ENCODE peak calls at places on chromosomes 5 and 9, in nine cellular contexts. O is psoas muscle, B is fibroblast of mammary gland, I is fibroblast of lung, C is tibial artery, V is NB4, H is MM.1S, L is Caco-2, Y is fibroblast of pulmonary artery. E is an unnamed sample.

GRCh38 chr9:109315889-109316640 is 4.8 kb downstream of the EPB41L4B start:
- DNase-seq in I (peak), H (no peak), V (no peak), L (no peak), B (peak), Y (peak), C (peak), O (peak), E (peak)

GRCh38 chr9:124342946-124343485 is 72.2 kb downstream of the PSMB7 start:
- DNase-seq in L (no peak), V (peak), Y (peak), C (peak), O (peak), B (peak), H (no peak), I (peak), E (peak)

GRCh38 chr9:129275626-129276247 is 97.7 kb upstream of the IER5L start:
- DNase-seq in Y (peak), B (no peak), I (no peak), L (peak), O (no peak), C (peak), V (no peak), H (no peak), E (no peak)

GRCh38 chr9:106872641-106873040 is 9.7 kb downstream of the ZNF462 start:
- DNase-seq in I (no peak), H (no peak), O (no peak), L (no peak), V (no peak), C (no peak), B (peak), Y (peak), E (no peak)

GRCh38 chr9:136387217-136387616 is 12.8 kb downstream of the SNAPC4 start:
- DNase-seq in I (no peak), O (no peak), H (no peak), C (no peak), B (no peak), Y (no peak), V (no peak), L (no peak), E (no peak)

GRCh38 chr5:39164529-39165402 is 54.6 kb downstream of the FYB1 start:
- DNase-seq in H (no peak), V (no peak), O (no peak), C (no peak), L (no peak), Y (no peak), B (no peak), I (no peak), E (no peak)

GRCh38 chr5:176822041-176822425 is 11.7 kb downstream of the UNC5A start:
- DNase-seq in L (no peak), V (no peak), C (no peak), Y (no peak), B (no peak), I (no peak), H (no peak), O (no peak), E (no peak)

GRCh38 chr5:83474170-83474796 is 2.7 kb downstream of the VCAN start:
- DNase-seq in L (peak), V (peak), H (peak), Y (peak), O (peak), B (peak), C (peak), I (peak), E (peak)

GRCh38 chr9:131116281-131117101 is 8.9 kb upstream of the NUP214 start:
- DNase-seq in I (no peak), O (no peak), B (no peak), L (no peak), H (no peak), Y (peak), C (no peak), V (no peak), E (no peak)

GRCh38 chr5:76165029-76165428 is 81.8 kb downstream of the SV2C start:
- DNase-seq in H (no peak), L (no peak), I (no peak), B (no peak), V (no peak), Y (no peak), O (no peak), C (no peak), E (no peak)

GRCh38 chr5:108727639-108728565 is 19.8 kb upstream of the FER start:
- DNase-seq in H (peak), O (peak), V (peak), L (peak), B (peak), I (peak), C (peak), Y (peak), E (peak)

GRCh38 chr5:59588922-59589321 is 304.6 kb downstream of the PDE4D start:
- DNase-seq in H (no peak), I (peak), O (no peak), L (no peak), C (no peak), Y (no peak), V (no peak), B (peak), E (peak)

GRCh38 chr5:6308683-6309082 is 69.7 kb downstream of the MED10 start:
- DNase-seq in V (no peak), H (no peak), I (no peak), O (no peak), Y (no peak), B (no peak), C (no peak), L (no peak), E (no peak)

GRCh38 chr9:131697097-131697496 is 42.8 kb downstream of the RAPGEF1 start:
- DNase-seq in Y (peak), H (no peak), L (no peak), O (peak), I (peak), B (peak), V (no peak), C (no peak), E (no peak)

GRCh38 chr9:91795500-91796241 is 154.4 kb downstream of the ROR2 start:
- DNase-seq in B (peak), V (peak), I (peak), C (no peak), Y (no peak), O (no peak), L (no peak), H (no peak), E (peak)

GRCh38 chr9:37908283-37908682 is 4.4 kb upstream of the SLC25A51 start:
- DNase-seq in B (no peak), I (no peak), Y (peak), O (no peak), C (no peak), L (no peak), H (no peak), V (no peak), E (no peak)

GRCh38 chr9:18331808-18332209 is 142.1 kb upstream of the ADAMTSL1 start:
- DNase-seq in I (peak), B (no peak), C (no peak), O (no peak), V (no peak), Y (peak), L (no peak), H (no peak), E (peak)

GRCh38 chr5:160651682-160652645 is 200.0 kb downstream of the ATP10B start:
- DNase-seq in V (no peak), Y (no peak), B (no peak), O (no peak), C (no peak), I (no peak), L (no peak), H (no peak), E (no peak)

GRCh38 chr9:111559000-111559610 is 34.1 kb downstream of the ZNF483 start:
- DNase-seq in B (peak), C (no peak), H (no peak), Y (peak), O (no peak), L (no peak), I (peak), V (no peak), E (peak)

GRCh38 chr9:129483467-129484324 is 137.2 kb downstream of the C9orf50 start:
- DNase-seq in B (peak), I (peak), O (peak), C (peak), L (peak), Y (peak), V (peak), H (no peak), E (peak)

GRCh38 chr5:16899171-16899570 is 36.9 kb downstream of the MYO10 start:
- DNase-seq in Y (no peak), H (no peak), I (no peak), O (no peak), C (no peak), V (no peak), B (no peak), L (peak), E (no peak)

GRCh38 chr5:15880201-15880600 is 299.4 kb downstream of the MARCHF11 start:
- DNase-seq in B (no peak), Y (no peak), I (no peak), O (no peak), L (no peak), H (peak), C (no peak), V (no peak), E (no peak)

DNA sequence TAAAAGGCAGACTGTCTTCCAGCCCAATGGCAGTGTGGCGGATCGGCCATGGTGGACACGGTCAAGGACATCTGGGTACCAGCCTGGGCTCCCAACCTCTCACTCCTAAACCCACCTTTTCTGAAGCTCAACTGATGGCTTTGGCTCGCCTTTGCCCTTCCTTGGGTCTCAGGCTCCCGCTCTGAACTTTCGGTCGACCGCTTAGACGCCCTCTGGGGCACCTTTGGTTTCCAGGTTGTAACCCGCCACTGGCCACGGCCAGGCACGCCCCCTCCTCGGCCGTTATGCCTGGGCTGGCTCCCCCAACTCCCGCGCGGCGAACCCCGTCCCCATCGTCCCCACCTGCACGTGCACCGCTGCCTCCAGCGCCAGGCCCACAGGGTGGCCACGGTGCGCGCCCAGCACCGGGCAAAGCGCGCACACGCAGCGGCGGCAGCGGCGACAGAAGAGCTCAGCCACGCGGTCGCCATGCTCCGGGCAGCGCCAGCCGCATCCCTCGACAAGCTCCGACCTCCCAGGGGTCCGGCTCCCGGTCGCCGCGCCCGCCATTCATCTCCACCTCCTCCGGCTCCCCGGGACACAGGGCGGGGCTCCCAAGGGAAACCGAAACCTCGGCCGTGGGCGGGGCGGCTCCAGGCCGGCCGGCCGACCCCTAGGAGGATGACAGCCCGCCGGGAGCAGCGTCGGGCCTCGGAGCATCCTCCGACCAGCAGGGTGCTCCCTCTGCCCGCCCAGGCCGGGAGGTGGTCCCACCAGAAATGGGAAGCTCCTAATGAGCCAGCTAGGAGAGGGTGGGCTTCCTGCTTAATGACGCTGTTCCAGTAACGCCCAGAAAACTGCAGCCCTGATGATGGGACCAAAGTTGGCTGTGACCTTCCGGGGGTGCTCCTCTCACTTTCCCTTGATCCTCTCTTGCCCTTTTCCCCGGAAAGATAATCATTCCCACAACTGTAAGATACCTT is at the start of gene TRIM14:
- DNase-seq in I (peak), H (peak), O (peak), C (no peak), Y (peak), V (peak), B (peak), L (peak), E (peak)
- TF ChIP-seq CTCF in I (peak), H (no peak), O (no peak), C (no peak), Y (peak), V (no peak), B (peak), L (no peak), E (peak)

DNA sequence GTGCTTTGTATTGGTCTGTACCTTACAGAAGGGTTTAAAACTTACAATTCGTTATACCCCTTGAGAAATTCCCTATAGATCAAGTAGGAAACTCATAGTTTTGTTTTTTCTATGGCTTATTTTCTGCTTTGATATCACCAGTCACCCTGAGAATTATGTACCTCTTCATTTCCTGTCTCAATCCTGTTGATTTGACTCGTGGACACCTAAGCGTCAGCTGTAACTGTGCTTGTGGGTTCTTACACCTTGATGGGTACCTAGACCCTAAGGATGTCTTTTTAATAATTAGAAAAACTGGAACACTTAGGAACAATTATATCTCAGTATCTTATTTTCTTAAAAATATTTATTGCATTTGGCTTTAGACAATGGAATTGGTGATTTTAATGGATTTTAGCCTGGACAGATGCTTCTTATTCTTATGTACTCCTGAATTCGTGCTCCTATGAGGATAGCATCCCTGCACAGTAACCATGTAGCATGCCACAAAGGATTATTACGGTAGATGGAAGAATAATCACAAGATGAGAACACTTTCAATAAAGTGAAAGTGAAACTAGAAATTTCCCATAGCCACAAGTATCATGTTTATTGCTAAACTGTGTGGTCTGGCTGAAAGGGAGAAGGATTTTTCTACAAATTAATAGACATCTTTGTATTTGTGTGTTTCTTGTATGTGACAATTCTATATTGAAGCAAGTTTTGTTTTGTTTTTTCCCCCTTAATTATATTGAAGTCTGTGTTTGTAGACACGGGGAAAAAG is 1920.3 kb upstream of the WWC1 start:
- DNase-seq in B (peak), C (no peak), H (peak), Y (peak), V (peak), O (no peak), I (peak), L (no peak), E (no peak)
- H3K4me3 ChIP-seq in B (no peak), C (peak), H (no peak), Y (peak), V (peak), O (peak), I (peak), L (no peak), E (peak)

DNA sequence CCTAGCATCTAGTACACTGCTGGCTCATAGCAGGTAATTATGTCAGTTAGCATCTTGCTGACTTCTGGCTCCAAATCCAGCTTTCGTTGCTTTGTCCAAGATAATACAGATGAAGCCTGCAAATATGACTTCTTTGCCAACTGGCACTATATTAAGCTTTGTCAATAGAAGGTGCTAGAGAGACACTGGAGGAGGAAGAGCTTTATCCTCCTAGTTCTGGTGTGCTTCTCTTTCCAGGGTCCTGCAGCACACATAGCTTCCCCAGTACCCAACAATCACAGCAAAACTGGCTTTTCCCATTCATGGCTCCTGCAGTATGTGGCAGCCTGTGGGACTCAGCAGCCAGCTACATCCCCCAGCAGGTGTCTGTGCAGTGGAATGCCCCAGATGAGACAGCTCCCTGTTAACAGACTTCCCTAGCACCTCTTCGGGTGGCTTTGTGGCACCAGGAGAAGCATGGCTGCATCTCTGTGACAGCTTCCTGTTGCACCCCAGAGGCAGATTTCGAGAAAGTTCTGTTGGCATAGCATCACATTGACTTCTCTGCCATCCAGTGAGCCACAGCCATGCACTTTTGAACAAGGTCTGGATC is 147.8 kb downstream of the OXCT1 start:
- DNase-seq in L (no peak), V (no peak), I (no peak), C (no peak), O (no peak), Y (peak), B (peak), H (no peak), E (peak)
- TF ChIP-seq CTCF in L (no peak), V (no peak), I (peak), C (no peak), O (no peak), Y (peak), B (peak), H (no peak), E (no peak)

DNA sequence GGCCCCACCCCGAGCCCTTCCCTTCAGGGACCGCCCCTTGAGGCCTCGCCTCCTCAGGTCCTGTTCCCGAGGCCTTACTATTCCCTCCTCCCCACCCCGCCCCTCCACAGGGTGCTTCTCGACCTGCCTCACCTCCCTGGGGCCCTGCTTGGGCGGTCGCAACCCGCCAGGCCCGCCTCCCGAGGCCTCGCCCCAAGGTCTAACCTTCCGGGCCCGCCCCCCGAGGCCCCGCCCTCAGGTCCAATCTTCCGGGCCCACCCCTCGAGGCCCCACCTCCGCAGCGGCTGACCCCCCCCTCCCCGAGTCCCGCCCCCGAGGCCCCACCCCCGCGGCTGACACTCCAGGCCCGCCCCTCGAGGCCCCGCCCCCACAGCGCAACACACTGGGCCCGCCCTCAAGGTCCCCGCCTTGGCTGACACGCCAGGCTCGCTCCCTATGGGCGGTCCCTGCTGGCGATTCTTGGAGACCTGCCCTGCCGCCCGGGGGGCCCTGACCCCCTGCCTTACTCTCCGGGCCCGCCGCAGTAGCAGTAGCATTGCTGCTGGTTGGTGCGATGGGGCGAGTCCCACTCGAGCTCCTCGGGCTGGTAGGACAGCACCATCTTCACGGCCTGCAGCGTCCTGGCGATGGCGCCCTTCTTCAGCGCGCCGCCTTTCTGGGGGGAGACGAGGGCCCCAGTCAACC is 8.2 kb downstream of the PHF19 start:
- DNase-seq in V (peak), L (peak), O (peak), H (peak), C (peak), I (peak), B (peak), Y (peak), E (peak)
- H3K4me3 ChIP-seq in V (no peak), L (peak), O (peak), H (peak), C (peak), I (peak), B (peak), Y (peak), E (peak)

GRCh38 chr5:52920929-52921328 is 68.2 kb upstream of the ITGA2 start:
- DNase-seq in V (no peak), H (no peak), O (no peak), Y (peak), B (peak), L (no peak), I (peak), C (no peak), E (peak)
- TF ChIP-seq CTCF in V (no peak), H (no peak), O (no peak), Y (peak), B (peak), L (no peak), I (peak), C (no peak), E (no peak)

GRCh38 chr9:16627967-16628366 is 242.5 kb downstream of the BNC2 start:
- DNase-seq in Y (peak), H (no peak), O (peak), I (peak), L (no peak), C (no peak), V (peak), B (peak), E (peak)
- H3K4me3 ChIP-seq in Y (peak), H (no peak), O (no peak), I (no peak), L (no peak), C (no peak), V (no peak), B (no peak), E (peak)

GRCh38 chr5:118611332-118611945 is 376.9 kb downstream of the DTWD2 start:
- DNase-seq in C (no peak), Y (peak), V (peak), B (peak), I (peak), H (peak), O (no peak), L (peak), E (peak)
- TF ChIP-seq CTCF in C (peak), Y (peak), V (peak), B (peak), I (peak), H (peak), O (peak), L (peak), E (peak)

GRCh38 chr5:136032564-136032963 is 3.8 kb downstream of the TGFBI start:
- DNase-seq in L (no peak), B (peak), I (peak), C (peak), V (peak), O (no peak), Y (peak), H (no peak), E (peak)
- H3K4me3 ChIP-seq in L (no peak), B (no peak), I (no peak), C (no peak), V (no peak), O (no peak), Y (no peak), H (no peak), E (no peak)

GRCh38 chr5:124342586-124342985 is 403.9 kb downstream of the ZNF608 start:
- DNase-seq in H (no peak), L (no peak), I (peak), Y (no peak), V (no peak), O (no peak), B (peak), C (no peak), E (peak)
- TF ChIP-seq CTCF in H (no peak), L (no peak), I (no peak), Y (no peak), V (no peak), O (no peak), B (no peak), C (no peak), E (no peak)

GRCh38 chr9:77647659-77648457 is at the start of gene GNA14:
- DNase-seq in Y (peak), L (no peak), C (peak), I (peak), O (peak), H (no peak), B (no peak), V (no peak), E (peak)
- H3K4me3 ChIP-seq in Y (peak), L (peak), C (peak), I (peak), O (peak), H (peak), B (peak), V (peak), E (peak)

E was measured in foreskin fibroblast.